ENCODE peak calls at places on chromosomes 6 and 20, in four cellular contexts. H is HFFc6, S is RWPE1, G is body of pancreas. R is an unnamed sample.

GRCh38 chr20:43658068-43658722 is 8.7 kb upstream of the MYBL2 start:
- DNase-seq in G (no peak), H (peak; percentile 77), S (peak; percentile 49), R (no peak)

GRCh38 chr20:46111028-46111835 is 6.9 kb upstream of the CD40 start:
- DNase-seq in G (no peak), S (no peak), H (no peak), R (no peak)

GRCh38 chr20:58051367-58051766 is 177.1 kb downstream of the ANKRD60 start:
- DNase-seq in H (no peak), S (no peak), G (no peak), R (no peak)

GRCh38 chr6:169118346-169118830 is 135.3 kb downstream of the THBS2 start:
- DNase-seq in G (no peak), H (no peak), S (no peak), R (no peak)

GRCh38 chr6:114144887-114145851 is 174.2 kb upstream of the HDAC2 start:
- DNase-seq in G (no peak), H (no peak), S (no peak), R (no peak)

GRCh38 chr6:84462697-84463096 is 235.3 kb upstream of the CEP162 start:
- DNase-seq in S (no peak), G (no peak), H (peak; percentile 69), R (no peak)

GRCh38 chr6:162014069-162014811 is 713.3 kb downstream of the PRKN start:
- DNase-seq in S (no peak), H (no peak), G (no peak), R (no peak)

GRCh38 chr6:13908955-13909381 is 15.8 kb upstream of the RNF182 start:
- DNase-seq in G (peak; percentile 44), H (peak; percentile 73), S (peak; percentile 79), R (no peak)

GRCh38 chr20:53768329-53768728 is 174.7 kb upstream of the ZNF217 start:
- DNase-seq in G (no peak), S (no peak), H (no peak), R (no peak)

GRCh38 chr6:75751443-75751842 is 2.4 kb downstream of the MYO6 start:
- DNase-seq in S (no peak), G (no peak), H (peak; percentile 19), R (no peak)

GRCh38 chr20:63968136-63968927 is 1.4 kb downstream of the ZNF512B start:
- DNase-seq in H (no peak), S (no peak), G (no peak), R (no peak)

GRCh38 chr20:7702141-7702540 is 238.1 kb downstream of the HAO1 start:
- DNase-seq in G (no peak), H (no peak), S (no peak), R (no peak)

GRCh38 chr6:28940294-28940858 is 16.6 kb upstream of the TRIM27 start:
- DNase-seq in H (no peak), S (peak; percentile 66), G (peak; percentile 39), R (peak; percentile 16)

GRCh38 chr6:169827372-169827771 is 76.0 kb downstream of the ERMARD start:
- DNase-seq in H (no peak), S (no peak), G (no peak), R (no peak)

GRCh38 chr6:143232849-143233248 is 172.2 kb downstream of the AIG1 start:
- DNase-seq in G (peak; percentile 63), S (peak; percentile 30), H (no peak), R (no peak)

GRCh38 chr6:70538364-70538763 is 28.4 kb upstream of the SDHAF4 start:
- DNase-seq in S (no peak), G (no peak), H (no peak), R (no peak)

GRCh38 chr6:19804362-19805145 is 32.6 kb upstream of the ID4 start:
- DNase-seq in G (peak; percentile 97), H (peak; percentile 97), S (peak; percentile 88), R (peak; percentile 73)

GRCh38 chr6:135358251-135358821 is 139.2 kb downstream of the AHI1 start:
- DNase-seq in H (peak; percentile 94), G (no peak), S (peak; percentile 26), R (no peak)

GRCh38 chr6:150975136-150975535 is 109.6 kb downstream of the MTHFD1L start:
- DNase-seq in S (no peak), H (no peak), G (no peak), R (no peak)

GRCh38 chr20:58651548-58651822 is 402 bp downstream of the STX16 start:
- DNase-seq in S (no peak), H (no peak), G (no peak), R (no peak)

DNA sequence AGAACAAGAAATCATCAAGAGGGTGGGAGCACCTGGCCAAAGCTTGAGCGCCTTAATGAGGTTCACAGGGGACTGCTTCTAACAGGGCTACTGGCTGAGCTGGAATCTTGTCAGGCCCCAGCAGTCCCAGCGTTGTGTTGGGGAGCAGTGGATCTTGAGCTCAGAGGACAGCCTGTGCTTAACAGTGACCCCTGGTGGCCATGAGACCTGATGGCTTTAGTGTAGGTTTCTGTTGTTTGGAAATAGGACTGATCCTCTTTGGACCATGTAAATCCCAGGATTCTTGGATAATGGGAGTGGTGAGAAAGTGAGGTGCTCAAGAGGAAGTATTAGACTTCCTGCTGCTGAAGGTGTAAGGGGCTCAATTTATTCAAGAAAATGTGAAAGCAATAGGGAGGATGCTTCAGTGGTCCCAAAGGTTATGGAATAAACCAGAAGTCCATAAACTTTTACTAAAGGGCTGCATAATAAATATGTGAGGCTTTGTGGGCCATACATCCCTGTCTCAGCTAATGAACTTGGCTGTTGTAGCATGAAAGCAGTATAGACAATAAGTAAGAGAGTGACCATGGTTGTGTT is 216.2 kb downstream of the NFATC2 start:
- DNase-seq in G (peak; percentile 69), H (peak; percentile 32), S (no peak), R (no peak)
- TF ChIP-seq CTCF in G (peak; percentile 53), H (peak; percentile 80), S (no peak), R (peak; percentile 26)

GRCh38 chr20:56422131-56422823 is 10.2 kb downstream of the CASS4 start:
- DNase-seq in G (no peak), H (peak; percentile 79), S (peak; percentile 49), R (no peak)
- TF ChIP-seq CTCF in G (no peak), H (peak; percentile 40), S (no peak), R (no peak)

GRCh38 chr20:47857142-47857993 is 72.1 kb upstream of the SULF2 start:
- DNase-seq in G (no peak), H (no peak), S (no peak), R (peak; percentile 18)

GRCh38 chr20:47857994-47858557 is 72.8 kb upstream of the SULF2 start:
- DNase-seq in G (no peak), S (no peak), H (no peak), R (peak; percentile 19)

GRCh38 chr20:47851774-47852173 is 66.5 kb upstream of the SULF2 start:
- DNase-seq in S (no peak), H (no peak), G (no peak), R (no peak)

GRCh38 chr20:47855799-47856198 is 70.5 kb upstream of the SULF2 start:
- DNase-seq in S (no peak), H (no peak), G (no peak), R (no peak)

DNA sequence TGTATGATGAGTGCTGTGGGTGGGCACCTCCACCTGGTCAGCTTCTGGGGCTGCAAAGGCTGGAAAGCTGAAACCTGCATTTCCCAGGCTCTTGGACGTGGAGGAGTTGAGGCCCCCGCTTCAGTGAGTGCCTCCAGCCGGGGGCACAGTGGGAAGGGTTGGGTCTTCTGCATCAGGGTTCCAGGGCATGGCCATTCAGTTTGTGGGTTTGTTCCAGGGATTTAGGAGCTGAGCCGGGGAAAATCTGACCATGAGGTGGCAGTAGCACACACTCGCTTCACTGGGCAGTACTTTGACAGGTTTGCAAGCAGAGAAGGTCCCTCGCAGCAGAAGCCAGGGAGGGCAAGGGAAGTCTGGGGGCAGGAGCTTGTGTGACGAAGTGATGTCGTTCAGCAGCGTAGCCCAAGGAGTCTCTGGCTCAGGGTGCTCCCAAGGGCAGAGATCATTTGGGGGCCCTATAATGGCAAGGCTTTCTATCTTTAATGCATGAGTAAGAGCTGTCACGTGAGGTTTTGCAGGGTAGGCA is 69.5 kb upstream of the SULF2 start:
- DNase-seq in H (peak; percentile 5), S (peak; percentile 76), G (no peak), R (no peak)
- TF ChIP-seq CTCF in H (peak; percentile 72), S (no peak), G (no peak), R (no peak)

GRCh38 chr6:7787137-7787575 is 61.3 kb downstream of the BMP6 start:
- DNase-seq in H (peak; percentile 39), S (peak; percentile 32), G (no peak), R (no peak)
- TF ChIP-seq CTCF in H (no peak), S (peak; percentile 23), G (no peak), R (no peak)

DNA sequence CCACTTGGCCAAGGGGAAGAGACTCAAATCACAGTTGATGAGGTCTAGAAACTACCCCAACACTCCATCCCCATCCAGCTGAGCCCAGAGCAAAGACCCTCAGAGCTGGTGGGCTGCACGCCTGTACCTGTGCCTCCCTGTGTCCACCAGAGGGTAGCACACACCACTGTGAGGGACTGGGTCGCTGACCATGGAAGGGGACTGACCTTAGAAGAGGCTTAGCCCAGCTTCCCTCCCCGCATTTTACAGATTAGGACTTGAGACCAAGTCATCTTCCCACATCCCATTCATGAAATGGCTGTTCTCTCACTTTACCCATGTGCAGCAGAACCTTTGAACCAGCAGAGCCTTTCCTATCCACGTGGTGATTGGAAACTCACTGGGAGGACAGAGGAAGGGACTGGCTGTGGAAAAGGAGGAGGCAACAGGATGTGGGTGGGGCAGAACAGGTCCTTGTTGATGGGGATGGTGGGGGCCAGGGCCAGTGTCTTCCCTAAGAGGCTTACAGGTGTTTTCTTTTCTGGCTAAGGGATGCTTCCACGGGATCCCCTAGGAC is 44.3 kb downstream of the CPXM1 start:
- DNase-seq in G (peak; percentile 47), H (no peak), S (peak; percentile 40), R (no peak)
- TF ChIP-seq CTCF in G (peak; percentile 48), H (peak; percentile 84), S (no peak), R (peak; percentile 37)

DNA sequence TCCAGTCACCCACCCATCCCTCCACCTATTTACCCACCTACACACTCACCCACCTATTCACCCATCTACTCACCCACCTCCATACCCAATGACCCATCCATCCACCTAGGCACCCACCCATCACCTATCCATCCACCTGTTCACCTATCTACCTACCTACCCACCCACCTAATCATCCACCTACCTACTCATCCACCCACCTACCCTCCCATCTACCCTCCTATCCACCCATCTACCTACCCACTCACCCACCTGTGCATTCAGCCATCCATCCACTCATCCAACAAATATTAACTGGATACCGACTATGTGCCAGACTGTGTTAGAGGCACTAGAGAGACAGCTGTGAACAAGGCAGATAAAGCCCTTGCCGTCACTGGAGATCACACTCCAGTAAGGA is 40.3 kb downstream of the RSPO4 start:
- DNase-seq in H (no peak), G (no peak), S (no peak), R (no peak)
- TF ChIP-seq CTCF in H (no peak), G (no peak), S (no peak), R (no peak)

DNA sequence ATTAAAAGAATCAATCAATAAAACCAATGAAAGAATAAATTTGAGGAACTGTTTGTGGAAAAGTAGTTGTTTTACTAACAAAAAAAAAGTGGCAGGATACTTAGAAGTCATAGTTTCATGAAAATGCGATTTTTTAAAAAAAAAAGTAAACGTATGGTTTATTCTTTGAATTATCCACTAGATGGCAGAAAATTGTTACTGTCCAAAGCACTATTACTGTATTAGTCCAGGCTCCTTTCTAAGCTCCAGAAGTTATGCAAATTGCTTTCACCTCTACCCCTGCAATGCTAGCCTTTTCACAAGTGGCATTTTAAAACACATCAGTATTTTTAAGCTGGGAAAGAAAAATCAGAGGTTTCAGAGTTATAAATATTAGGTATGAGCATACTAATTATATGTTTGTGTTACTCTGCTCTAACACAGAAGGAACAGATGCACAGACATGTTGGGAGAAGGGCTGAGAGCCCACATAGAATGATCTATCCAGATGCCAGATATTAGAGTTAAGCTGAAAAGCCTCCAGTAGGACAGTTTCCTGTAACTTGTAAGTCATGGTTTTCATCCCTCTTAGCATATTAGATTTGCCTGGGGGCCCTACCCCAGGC is 63.9 kb downstream of the FHL5 start:
- DNase-seq in G (no peak), H (peak; percentile 19), S (peak; percentile 18), R (no peak)
- TF ChIP-seq CTCF in G (peak; percentile 45), H (peak; percentile 77), S (peak; percentile 43), R (no peak)

R was measured in thoracic aorta.